ENCODE peak calls at places on chromosomes 3 and 15, in seven cellular contexts. S, Y, P, C, O, Q and I are unnamed samples. For H3K9me3, the result is how much of the 10 kb centered on the place peaks cover.

GRCh38 chr3:151400341-151400740 is 15.8 kb upstream of the P2RY12 start:
- DNase-seq in S (no peak), Y (peak), P (no peak), C (no peak), O (no peak), Q (no peak), I (no peak)

GRCh38 chr3:30779686-30780287 is 114.7 kb downstream of the GADL1 start:
- DNase-seq in S (no peak), Y (peak), P (peak), C (no peak), O (peak), Q (peak), I (no peak)

GRCh38 chr3:13282986-13283876 is 136.9 kb downstream of the NUP210 start:
- DNase-seq in S (no peak), Y (peak), P (no peak), C (no peak), O (no peak), Q (peak), I (no peak)

GRCh38 chr3:34183581-34184313 is 385.3 kb downstream of the PDCD6IP start:
- DNase-seq in S (no peak), Y (no peak), P (no peak), C (no peak), O (peak), Q (no peak), I (no peak)

GRCh38 chr3:66822059-66823009 is 175.8 kb upstream of the KBTBD8 start:
- DNase-seq in S (peak), Y (peak), P (peak), C (peak), O (peak), Q (peak), I (peak)

GRCh38 chr3:178405456-178405970 is 130.7 kb upstream of the KCNMB2 start:
- DNase-seq in S (no peak), Y (no peak), P (no peak), C (no peak), O (no peak), Q (no peak), I (no peak)

GRCh38 chr3:160801386-160802118 is 45.5 kb downstream of the PPM1L start:
- DNase-seq in S (peak), Y (no peak), P (no peak), C (peak), O (peak), Q (peak), I (no peak)

GRCh38 chr3:65854606-65855304 is 184.0 kb downstream of the MAGI1 start:
- DNase-seq in S (no peak), Y (peak), P (no peak), C (peak), O (peak), Q (peak), I (no peak)

GRCh38 chr15:29470794-29471193 is 201.2 kb upstream of the NSMCE3 start:
- DNase-seq in S (no peak), Y (no peak), P (no peak), C (peak), O (peak), Q (peak), I (no peak)

GRCh38 chr3:71143493-71143892 is 440.0 kb downstream of the FOXP1 start:
- DNase-seq in S (no peak), Y (no peak), P (no peak), C (no peak), O (no peak), Q (no peak), I (no peak)

GRCh38 chr3:159586587-159587202 is 401.9 kb upstream of the IL12A start:
- DNase-seq in S (no peak), Y (peak), P (peak), C (no peak), O (no peak), Q (peak), I (no peak)

GRCh38 chr3:126925411-126926171 is 57.3 kb upstream of the PLXNA1 start:
- DNase-seq in S (peak), Y (no peak), P (peak), C (no peak), O (no peak), Q (no peak), I (no peak)

GRCh38 chr15:45126535-45127158 is 3.0 kb downstream of the DUOXA1 start:
- DNase-seq in S (no peak), Y (peak), P (peak), C (no peak), O (peak), Q (peak), I (peak)

GRCh38 chr15:90930861-90931629 is 1.3 kb downstream of the HDDC3 start:
- DNase-seq in S (no peak), Y (peak), P (peak), C (no peak), O (peak), Q (no peak), I (no peak)

GRCh38 chr3:143084856-143085731 is 34.5 kb upstream of the CHST2 start:
- DNase-seq in S (no peak), Y (peak), P (peak), C (no peak), O (no peak), Q (peak), I (no peak)

GRCh38 chr3:189664311-189664710 is 33.1 kb downstream of the TP63 start:
- DNase-seq in S (no peak), Y (peak), P (peak), C (no peak), O (no peak), Q (peak), I (no peak)

GRCh38 chr15:40565333-40566238 is 744 bp upstream of the CCDC32 start:
- DNase-seq in S (no peak), Y (no peak), P (no peak), C (no peak), O (peak), Q (no peak), I (no peak)

GRCh38 chr3:98823791-98824190 is 60.7 kb downstream of the ST3GAL6 start:
- DNase-seq in S (no peak), Y (no peak), P (no peak), C (no peak), O (no peak), Q (peak), I (no peak)

GRCh38 chr15:78204351-78205309 is 29.7 kb downstream of the ACSBG1 start:
- DNase-seq in S (peak), Y (no peak), P (no peak), C (no peak), O (peak), Q (no peak), I (no peak)

GRCh38 chr3:17805461-17805940 is 63.1 kb upstream of the TBC1D5 start:
- DNase-seq in S (no peak), Y (no peak), P (no peak), C (no peak), O (no peak), Q (no peak), I (no peak)

GRCh38 chr3:155093261-155093660 is 13.1 kb downstream of the MME start:
- DNase-seq in S (no peak), Y (peak), P (no peak), C (no peak), O (no peak), Q (no peak), I (no peak)

GRCh38 chr3:2558828-2559227 is 460.2 kb downstream of the CNTN4 start:
- DNase-seq in S (no peak), Y (no peak), P (no peak), C (no peak), O (no peak), Q (no peak), I (no peak)

GRCh38 chr15:25249236-25250010 is 189.4 kb downstream of the UBE3A start:
- DNase-seq in S (peak), Y (no peak), P (no peak), C (peak), O (peak), Q (no peak), I (no peak)
- H3K9me3 ChIP-seq in S (under half), Y (half or more), P (under half), C (under half), O (under half), Q (under half), I (under half)

GRCh38 chr15:50971115-50971514 is 62.6 kb downstream of the AP4E1 start:
- DNase-seq in S (no peak), Y (no peak), P (no peak), C (no peak), O (no peak), Q (no peak), I (no peak)
- H3K9me3 ChIP-seq in S (under half), Y (under half), P (under half), C (under half), O (under half), Q (under half), I (under half)

GRCh38 chr3:139416275-139416674 is 26.8 kb upstream of the COPB2 start:
- DNase-seq in S (no peak), Y (no peak), P (no peak), C (no peak), O (no peak), Q (no peak), I (no peak)
- H3K9me3 ChIP-seq in S (under half), Y (under half), P (under half), C (under half), O (under half), Q (under half), I (under half)

DNA sequence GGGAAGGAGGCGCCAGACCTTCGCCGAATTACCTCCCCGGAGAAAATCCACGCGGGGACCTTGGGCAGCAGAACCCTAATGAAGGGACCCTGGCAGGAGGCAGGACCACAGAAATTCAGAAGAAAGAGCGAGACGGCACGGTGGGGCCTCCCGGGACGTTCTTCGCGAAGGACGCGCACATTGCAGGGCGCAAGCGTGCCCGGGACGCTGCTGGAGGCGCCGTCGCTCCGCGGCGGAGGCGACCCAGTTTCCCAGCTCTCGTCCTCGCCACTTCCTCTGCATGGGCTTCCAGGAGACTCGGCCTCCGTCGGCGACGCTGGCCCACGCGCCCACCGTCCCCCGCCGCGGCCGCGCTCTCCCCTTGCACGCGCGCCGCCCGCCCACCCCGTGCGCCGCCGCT is 31.9 kb upstream of the SMAD3 start:
- DNase-seq in S (peak), Y (no peak), P (no peak), C (peak), O (no peak), Q (no peak), I (no peak)
- H3K9me3 ChIP-seq in S (under half), Y (under half), P (under half), C (under half), O (under half), Q (under half), I (under half)

GRCh38 chr15:25054329-25054728 is 99.5 kb downstream of the SNRPN start:
- DNase-seq in S (no peak), Y (no peak), P (no peak), C (no peak), O (no peak), Q (no peak), I (no peak)
- H3K9me3 ChIP-seq in S (under half), Y (half or more), P (half or more), C (half or more), O (under half), Q (half or more), I (half or more)